ENCODE peak calls at places on chromosomes 3 and 15, in five cellular contexts. S is stomach, O is sigmoid colon, F is prostate gland, Z is GM12878. E is an unnamed sample.

GRCh38 chr3:152203677-152204076 is 65.1 kb upstream of the MBNL1 start:
- DNase-seq in S (no peak), O (no peak), F (no peak), Z (no peak), E (no peak)

GRCh38 chr3:195185574-195185973 is 85.4 kb downstream of the XXYLT1 start:
- DNase-seq in S (no peak), O (peak; percentile 20), F (no peak), Z (no peak), E (no peak)

GRCh38 chr15:65416845-65417416 is 5.8 kb downstream of the IGDCC4 start:
- DNase-seq in S (no peak), O (peak; percentile 71), F (no peak), Z (no peak), E (no peak)

GRCh38 chr3:42742259-42742658 is 30.8 kb downstream of the CCDC13 start:
- DNase-seq in S (no peak), O (peak; percentile 48), F (no peak), Z (no peak), E (no peak)

GRCh38 chr3:32842531-32842931 is 24.7 kb downstream of the TRIM71 start:
- DNase-seq in S (peak; percentile 55), O (no peak), F (no peak), Z (peak; percentile 17), E (no peak)

GRCh38 chr3:23659274-23659673 is 146.5 kb upstream of the UBE2E1 start:
- DNase-seq in S (no peak), O (no peak), F (no peak), Z (peak; percentile 60), E (no peak)

GRCh38 chr15:64472161-64472560 is 11.8 kb downstream of the ZNF609 start:
- DNase-seq in S (no peak), O (no peak), F (no peak), Z (no peak), E (no peak)

GRCh38 chr15:41483115-41483514 is 10.6 kb upstream of the ITPKA start:
- DNase-seq in S (no peak), O (no peak), F (no peak), Z (peak; percentile 57), E (no peak)

GRCh38 chr15:25693321-25694237 is 169.5 kb downstream of the ATP10A start:
- DNase-seq in S (no peak), O (peak; percentile 65), F (no peak), Z (no peak), E (no peak)

GRCh38 chr3:50231581-50231980 is 4.4 kb upstream of the GNAI2 start:
- DNase-seq in S (no peak), O (no peak), F (no peak), Z (no peak), E (no peak)

GRCh38 chr15:88181613-88182012 is 74.9 kb downstream of the NTRK3 start:
- DNase-seq in S (no peak), O (no peak), F (no peak), Z (no peak), E (no peak)

GRCh38 chr3:189941679-189942078 is 179.0 kb downstream of the P3H2 start:
- DNase-seq in S (peak; percentile 37), O (no peak), F (no peak), Z (no peak), E (no peak)

GRCh38 chr15:69451951-69452701 is 492 bp upstream of the RPLP1 start:
- DNase-seq in S (no peak), O (peak; percentile 72), F (no peak), Z (no peak), E (no peak)

GRCh38 chr3:38960953-38961622 is 90.7 kb downstream of the SCN11A start:
- DNase-seq in S (peak; percentile 52), O (no peak), F (peak; percentile 14), Z (peak; percentile 8), E (no peak)

GRCh38 chr3:41075958-41076357 is 123.3 kb upstream of the CTNNB1 start:
- DNase-seq in S (no peak), O (peak; percentile 66), F (no peak), Z (no peak), E (no peak)

GRCh38 chr15:52804526-52805081 is 14.5 kb upstream of the ONECUT1 start:
- DNase-seq in S (no peak), O (no peak), F (no peak), Z (no peak), E (no peak)

GRCh38 chr3:169564883-169565282 is 98.6 kb downstream of the MECOM start:
- DNase-seq in S (no peak), O (no peak), F (no peak), Z (no peak), E (no peak)

GRCh38 chr3:55899887-55900286 is 412.8 kb upstream of the WNT5A start:
- DNase-seq in S (no peak), O (no peak), F (no peak), Z (no peak), E (no peak)

GRCh38 chr15:39270976-39271375 is 309.9 kb upstream of the THBS1 start:
- DNase-seq in S (no peak), O (no peak), F (no peak), Z (no peak), E (no peak)

GRCh38 chr15:80559320-80559693 is 135.8 kb upstream of the ABHD17C start:
- DNase-seq in S (no peak), O (no peak), F (no peak), Z (no peak), E (no peak)

GRCh38 chr3:23117856-23118255 is 85.3 kb upstream of the UBE2E2 start:
- DNase-seq in S (no peak), O (no peak), F (no peak), Z (no peak), E (no peak)

GRCh38 chr15:47552978-47553608 is 164.2 kb upstream of the SEMA6D start:
- DNase-seq in S (no peak), O (no peak), F (no peak), Z (no peak), E (no peak)

GRCh38 chr3:174884776-174885568 is 25.8 kb downstream of the NAALADL2 start:
- DNase-seq in S (no peak), O (no peak), F (no peak), Z (no peak), E (no peak)

DNA sequence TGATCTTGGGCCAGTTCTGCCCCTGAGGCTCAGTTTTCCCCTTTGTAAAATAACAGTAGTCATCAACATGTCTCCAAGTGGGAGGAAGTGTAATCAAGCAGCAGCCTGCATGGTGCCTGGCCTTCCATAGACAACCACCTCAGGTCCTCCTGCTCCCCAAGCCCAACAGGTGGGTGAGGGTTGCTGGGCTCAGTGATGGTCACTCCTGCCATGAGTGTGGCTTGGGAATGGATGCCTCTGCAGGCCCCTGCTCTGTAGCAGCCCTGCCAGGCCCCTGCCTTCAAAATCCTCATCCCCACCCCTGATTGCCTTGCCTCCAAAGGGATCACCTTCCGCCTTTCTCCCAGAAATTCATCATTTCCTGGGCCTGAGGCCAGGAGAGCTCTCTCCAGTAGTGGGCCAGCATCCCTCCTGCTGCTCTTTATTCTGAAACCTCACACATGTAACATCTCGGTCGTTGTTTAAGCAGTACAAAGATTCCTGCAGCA is 59.0 kb upstream of the SLC6A1 start:
- DNase-seq in S (no peak), O (peak; percentile 38), F (no peak), Z (no peak), E (no peak)
- H3K27ac ChIP-seq in S (no peak overlapping the region), O (no peak overlapping the region), F (no peak overlapping the region), Z (no peak overlapping the region), E (peak overlapping the region; percentile 13)

GRCh38 chr3:136161516-136161915 is 34.6 kb downstream of the MSL2 start:
- DNase-seq in S (no peak), O (no peak), F (no peak), Z (no peak), E (no peak)
- TF ChIP-seq POLR2A in S (no peak), O (no peak), F (no peak), Z (no peak), E (no peak)

GRCh38 chr3:77535116-77535515 is 495.2 kb downstream of the ROBO2 start:
- DNase-seq in S (no peak), O (no peak), F (no peak), Z (no peak), E (no peak)

GRCh38 chr3:77539677-77540076 is 499.8 kb downstream of the ROBO2 start:
- DNase-seq in S (no peak), O (no peak), F (no peak), Z (no peak), E (no peak)

GRCh38 chr3:77541203-77541922 is 501.5 kb downstream of the ROBO2 start:
- DNase-seq in S (no peak), O (no peak), F (no peak), Z (no peak), E (no peak)

GRCh38 chr3:77536038-77536775 is 496.3 kb downstream of the ROBO2 start:
- DNase-seq in S (no peak), O (no peak), F (no peak), Z (no peak), E (no peak)

GRCh38 chr3:77539014-77539413 is 499.1 kb downstream of the ROBO2 start:
- DNase-seq in S (no peak), O (no peak), F (no peak), Z (no peak), E (no peak)
- TF ChIP-seq POLR2AphosphoS5 in S (no peak), O (no peak), F (no peak), Z (no peak), E (no peak)

GRCh38 chr3:57086201-57086600 is 25.7 kb downstream of the SPATA12 start:
- DNase-seq in S (no peak), O (no peak), F (no peak), Z (no peak), E (no peak)
- H3K27ac ChIP-seq in S (no peak overlapping the region), O (no peak overlapping the region), F (no peak overlapping the region), Z (no peak overlapping the region), E (no peak overlapping the region)

DNA sequence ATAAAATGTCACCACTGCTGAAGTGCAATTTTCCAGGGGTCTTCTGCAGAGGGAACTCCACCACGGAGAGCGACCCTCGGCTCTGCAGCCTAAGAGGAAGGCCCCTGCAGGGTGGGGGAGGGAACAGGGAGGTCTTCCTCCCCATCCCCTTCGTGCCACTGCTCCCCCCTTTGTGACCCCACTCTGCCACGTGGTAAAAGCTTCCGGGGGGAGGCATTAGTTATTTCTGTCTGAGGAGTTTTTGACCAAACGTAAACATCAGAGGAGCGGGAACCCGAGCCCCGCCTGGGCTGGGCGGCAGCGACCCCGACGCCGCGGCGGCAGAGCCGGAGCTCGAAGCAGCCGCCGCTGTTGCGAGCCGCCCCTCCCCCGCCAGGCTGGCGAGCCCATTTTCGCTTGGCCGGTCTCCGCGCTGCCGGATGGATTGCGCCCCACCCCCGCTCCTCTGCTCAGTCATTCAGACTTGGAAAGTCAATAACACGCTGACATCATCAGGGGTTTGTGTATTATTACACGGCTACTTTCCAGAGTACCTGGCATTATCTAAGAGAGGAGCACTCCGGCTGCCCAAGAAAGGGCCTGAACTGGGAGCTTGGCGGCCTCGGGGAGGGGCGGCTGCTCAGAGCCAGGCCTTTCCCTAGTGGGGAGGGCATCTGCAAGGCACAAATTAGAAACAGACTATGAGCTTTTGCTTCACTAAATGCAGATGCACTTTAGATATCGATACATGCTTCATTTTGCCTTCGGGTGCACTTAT is 162.5 kb upstream of the TBL1XR1 start:
- DNase-seq in S (peak; percentile 96), O (peak; percentile 98), F (peak; percentile 95), Z (peak; percentile 87), E (peak; percentile 97)
- TF ChIP-seq POLR2A in S (no peak), O (peak; percentile 43), F (peak; percentile 41), Z (peak; percentile 47), E (no peak)

GRCh38 chr15:71337197-71337845 is 222.1 kb downstream of the THSD4 start:
- DNase-seq in S (no peak), O (no peak), F (peak; percentile 77), Z (no peak), E (no peak)
- TF ChIP-seq POLR2AphosphoS5 in S (no peak), O (no peak), F (peak; percentile 94), Z (no peak), E (no peak)

GRCh38 chr3:52431459-52432223 is 13.3 kb downstream of the SEMA3G start:
- DNase-seq in S (no peak), O (peak; percentile 55), F (no peak), Z (no peak), E (no peak)
- H3K27ac ChIP-seq in S (no peak overlapping the region), O (no peak overlapping the region), F (no peak overlapping the region), Z (no peak overlapping the region), E (peak overlapping the region; percentile 15)